ENCODE peak calls at places on chromosome 11, in four cellular contexts. D, K, J and S are unnamed samples.

GRCh38 chr11:102802341-102802740 is 4.4 kb upstream of the MMP1 start:
- DNase-seq in D (no peak), K (no peak), J (no peak), S (no peak)

GRCh38 chr11:72719144-72719543 is 33.1 kb downstream of the ARAP1 start:
- DNase-seq in D (no peak), K (no peak), J (no peak), S (no peak)

GRCh38 chr11:65366340-65366773 is 11.8 kb downstream of the TIGD3 start:
- DNase-seq in D (peak), K (no peak), J (peak), S (peak)

GRCh38 chr11:15159085-15159484 is 44.4 kb downstream of the INSC start:
- DNase-seq in D (no peak), K (no peak), J (peak), S (peak)

GRCh38 chr11:118012083-118012669 is 26.0 kb downstream of the IL10RA start:
- DNase-seq in D (no peak), K (no peak), J (peak), S (no peak)

GRCh38 chr11:61683961-61684869 is 4.0 kb downstream of the DAGLA start:
- DNase-seq in D (no peak), K (no peak), J (no peak), S (no peak)

GRCh38 chr11:121692236-121692635 is 239.5 kb upstream of the SORL1-AS1 start:
- DNase-seq in D (peak), K (no peak), J (no peak), S (no peak)

GRCh38 chr11:83819936-83820549 is 533.9 kb upstream of the CCDC90B start:
- DNase-seq in D (peak), K (no peak), J (peak), S (peak)

GRCh38 chr11:96033054-96033453 is 109.1 kb upstream of the MTMR2 start:
- DNase-seq in D (no peak), K (no peak), J (no peak), S (no peak)

GRCh38 chr11:96426356-96427103 is 36.7 kb downstream of the JRKL start:
- DNase-seq in D (peak), K (no peak), J (peak), S (peak)

GRCh38 chr11:45043755-45044475 is 93.2 kb upstream of the TP53I11 start:
- DNase-seq in D (no peak), K (no peak), J (no peak), S (no peak)

GRCh38 chr11:31340903-31341572 is 28.5 kb downstream of the DCDC1 start:
- DNase-seq in D (peak), K (peak), J (peak), S (peak)

DNA sequence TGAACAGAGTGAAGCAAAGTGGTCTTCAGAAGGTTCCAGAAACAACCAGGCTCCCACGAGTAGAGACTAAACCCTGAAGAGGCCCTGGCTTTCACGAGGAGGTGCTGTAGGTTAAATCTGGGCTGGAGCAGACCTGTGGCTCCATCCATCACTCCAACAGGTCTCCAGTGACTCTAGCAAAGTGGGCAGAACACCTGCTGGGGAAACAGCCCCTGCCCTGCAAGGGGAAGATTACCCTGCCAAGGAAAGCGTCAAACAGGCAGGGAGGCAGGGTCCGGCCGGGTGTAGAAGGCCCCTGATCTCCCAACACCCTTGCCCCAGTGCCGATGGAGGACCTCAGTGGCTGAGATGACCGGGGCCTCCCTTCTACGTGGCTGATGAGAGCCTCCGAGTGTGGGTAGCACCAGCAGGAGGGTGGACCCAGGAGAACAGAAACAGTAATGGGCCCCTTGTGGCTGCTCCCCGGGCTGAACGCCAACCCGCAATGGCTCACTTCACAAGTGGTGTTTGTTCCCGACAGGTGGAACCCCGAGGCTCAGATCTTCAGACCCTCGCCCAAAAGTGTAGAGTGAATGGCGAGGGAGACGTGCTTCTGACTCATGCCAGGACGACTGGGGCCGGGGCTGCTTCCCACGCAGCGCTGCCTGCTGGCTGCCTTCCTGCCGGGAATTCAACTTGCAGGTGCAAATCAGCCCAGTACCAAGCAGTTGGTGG is 112.0 kb downstream of the SHANK2 start:
- DNase-seq in D (no peak), K (no peak), J (no peak), S (no peak)
- TF ChIP-seq NR3C1 in D (no peak), K (no peak), J (no peak), S (no peak)

DNA sequence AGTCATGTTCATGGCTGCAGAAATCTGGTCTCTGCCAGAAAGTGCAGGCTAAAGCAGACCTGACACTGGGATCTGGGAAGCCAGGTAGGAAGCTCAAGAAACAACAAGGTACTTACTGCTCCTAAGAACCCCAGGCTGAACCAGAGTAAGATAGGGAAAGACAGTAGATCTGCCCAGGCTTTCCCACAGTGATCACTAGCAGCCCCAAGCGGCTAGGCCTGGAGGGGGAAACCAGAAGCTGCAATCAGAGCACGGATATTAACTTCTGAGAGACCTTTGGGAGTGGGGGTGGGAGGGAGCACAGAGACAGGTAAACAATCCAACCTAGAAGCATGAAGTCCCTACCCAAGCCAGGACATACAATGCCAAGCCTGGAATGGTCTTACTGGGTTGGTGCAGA is 135.2 kb upstream of the C11orf58 start:
- DNase-seq in D (no peak), K (peak), J (peak), S (no peak)
- TF ChIP-seq NR3C1 in D (no peak), K (no peak), J (no peak), S (no peak)

GRCh38 chr11:70381872-70382842 is 16.2 kb upstream of the CTTN start:
- DNase-seq in D (no peak), K (no peak), J (peak), S (peak)
- TF ChIP-seq NR3C1 in D (no peak), K (no peak), J (no peak), S (no peak)

GRCh38 chr11:2091786-2092463 is 47.3 kb downstream of the IGF2 start:
- DNase-seq in D (no peak), K (no peak), J (no peak), S (no peak)

GRCh38 chr11:2092464-2092910 is 46.7 kb downstream of the IGF2 start:
- DNase-seq in D (no peak), K (no peak), J (no peak), S (no peak)

GRCh38 chr11:2093575-2094353 is 45.4 kb downstream of the IGF2 start:
- DNase-seq in D (no peak), K (no peak), J (no peak), S (no peak)

GRCh38 chr11:2094354-2095197 is 44.6 kb downstream of the IGF2 start:
- DNase-seq in D (no peak), K (no peak), J (no peak), S (no peak)

DNA sequence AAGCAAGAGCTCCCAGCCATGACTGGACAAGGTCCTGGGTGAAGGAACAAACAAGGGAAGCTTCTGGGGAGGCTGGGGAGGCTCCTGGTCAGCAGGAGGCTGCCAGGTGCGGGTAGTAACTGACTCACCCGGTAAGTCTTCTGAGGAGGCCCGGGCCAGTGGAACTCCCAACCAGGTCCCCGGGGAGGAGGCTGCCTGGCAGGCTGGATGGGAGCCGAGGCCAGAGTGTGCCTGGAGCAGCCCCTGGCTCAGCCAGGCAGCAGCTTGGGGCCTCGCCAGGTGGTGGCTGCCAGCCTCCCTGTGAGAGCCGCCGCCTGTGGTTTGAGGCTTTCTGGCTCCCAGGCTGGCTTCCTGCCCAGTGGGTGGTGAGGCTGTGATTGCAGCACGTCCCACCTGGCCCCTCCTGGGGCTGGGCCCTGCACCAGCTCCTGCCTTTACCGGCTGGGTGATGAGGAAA is 46.2 kb downstream of the IGF2 start:
- DNase-seq in D (no peak), K (no peak), J (no peak), S (no peak)
- TF ChIP-seq NR3C1 in D (no peak), K (no peak), J (no peak), S (no peak)

DNA sequence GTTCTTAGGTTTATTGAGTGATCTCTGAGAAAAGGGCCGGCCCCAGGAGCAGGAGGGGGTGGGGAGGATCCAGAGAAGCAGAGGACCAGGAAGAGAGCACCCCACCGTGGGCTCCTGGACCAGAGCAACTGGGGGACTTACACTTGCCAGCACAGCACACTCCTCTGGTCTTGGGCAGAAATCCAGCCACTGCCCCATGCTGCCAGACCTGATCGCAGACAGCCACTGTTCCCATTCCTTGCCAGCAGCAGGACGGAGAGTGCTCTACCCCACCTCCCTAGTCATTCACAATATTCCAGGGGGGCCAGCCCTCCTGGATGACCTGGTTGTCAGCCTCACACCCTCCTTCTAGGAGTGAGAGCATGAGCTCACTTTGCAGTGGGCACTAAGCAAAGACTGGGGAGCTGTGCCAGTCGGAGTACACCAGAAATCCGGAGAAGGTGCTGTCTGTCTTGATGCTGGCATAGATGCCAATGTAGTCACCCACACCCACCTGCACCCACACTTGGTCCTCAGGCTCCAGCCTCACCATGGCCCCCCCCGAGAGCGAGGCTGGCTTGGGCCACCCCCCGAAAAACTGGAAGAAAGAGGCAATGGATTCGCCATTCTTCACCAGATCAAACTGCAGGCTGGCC is 1.6 kb downstream of the C1QTNF5 start:
- DNase-seq in D (no peak), K (no peak), J (no peak), S (no peak)
- TF ChIP-seq NR3C1 in D (no peak), K (no peak), J (no peak), S (no peak)

GRCh38 chr11:78221396-78222315 is 32.9 kb downstream of the USP35 start:
- DNase-seq in D (no peak), K (no peak), J (no peak), S (no peak)
- TF ChIP-seq NR3C1 in D (no peak), K (no peak), J (no peak), S (no peak)

DNA sequence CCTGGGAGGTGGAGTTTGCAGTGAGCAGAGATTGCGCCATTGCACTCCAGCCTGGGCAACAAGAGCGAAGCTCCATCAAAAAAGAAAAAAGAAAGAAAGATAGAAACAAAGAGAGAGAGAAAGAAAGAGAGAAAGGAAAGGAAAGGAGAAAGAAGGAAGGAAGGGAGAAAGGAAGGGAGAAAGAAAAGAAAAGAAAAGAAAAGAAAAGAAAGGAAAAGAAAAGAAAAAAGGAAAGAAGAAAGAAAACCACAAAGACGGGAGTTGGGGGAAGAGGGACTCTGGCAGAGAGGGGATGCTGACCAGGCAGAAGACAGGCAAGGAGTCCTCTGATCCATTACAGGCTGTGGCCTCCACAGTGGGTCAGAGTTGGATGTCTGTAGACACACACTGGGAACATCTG is 18.8 kb upstream of the SLCO2B1 start:
- DNase-seq in D (no peak), K (no peak), J (no peak), S (no peak)
- TF ChIP-seq NR3C1 in D (no peak), K (no peak), J (no peak), S (no peak)

GRCh38 chr11:132312616-132313210 is 942.3 kb downstream of the NTM start:
- DNase-seq in D (no peak), K (peak), J (peak), S (no peak)

GRCh38 chr11:132318421-132319157 is 948.2 kb downstream of the NTM start:
- DNase-seq in D (no peak), K (no peak), J (no peak), S (no peak)
- TF ChIP-seq NR3C1 in D (no peak), K (no peak), J (no peak), S (no peak)